ENCODE peak calls at places on chromosomes 12 and 14, in five cellular contexts. T is SK-N-SH, V is HCT116, E is GM23248, L is neural progenitor cell. R is an unnamed sample.

GRCh38 chr12:114747156-114747555 is 63.2 kb upstream of the TBX3 start:
- DNase-seq in T (no peak), V (no peak), E (no peak), L (no peak), R (no peak)

GRCh38 chr12:41228066-41228820 is 40.1 kb downstream of the PDZRN4 start:
- DNase-seq in T (no peak), V (no peak), E (no peak), L (no peak), R (no peak)

GRCh38 chr12:130161261-130162231 is 718 bp upstream of the FZD10 start:
- DNase-seq in T (peak; percentile 58), V (no peak), E (peak; percentile 12), L (peak; percentile 88), R (no peak)

GRCh38 chr12:69042970-69043369 is 110.0 kb upstream of the CPM start:
- DNase-seq in T (no peak), V (no peak), E (no peak), L (no peak), R (no peak)

GRCh38 chr14:68704736-68705720 is 87.8 kb downstream of the ZFP36L1 start:
- DNase-seq in T (no peak), V (no peak), E (peak; percentile 92), L (no peak), R (peak; percentile 67)

GRCh38 chr12:110733089-110733715 is 9.5 kb downstream of the PPP1CC start:
- DNase-seq in T (no peak), V (no peak), E (peak; percentile 62), L (no peak), R (no peak)

GRCh38 chr12:111285191-111285590 is 83.7 kb downstream of the PHETA1 start:
- DNase-seq in T (no peak), V (no peak), E (no peak), L (peak; percentile 76), R (no peak)

GRCh38 chr12:119668315-119668651 is 350 bp downstream of the PRKAB1 start:
- DNase-seq in T (no peak), V (no peak), E (peak; percentile 43), L (no peak), R (peak; percentile 20)

GRCh38 chr12:5309654-5310053 is 122.3 kb upstream of the NTF3 start:
- DNase-seq in T (peak; percentile 17), V (no peak), E (peak; percentile 13), L (no peak), R (no peak)

GRCh38 chr12:12812163-12812562 is 983 bp upstream of the DDX47 start:
- DNase-seq in T (no peak), V (no peak), E (no peak), L (no peak), R (no peak)

GRCh38 chr14:104143521-104144452 is 5.4 kb downstream of the KIF26A start:
- DNase-seq in T (peak; percentile 36), V (no peak), E (no peak), L (no peak), R (no peak)
- TF ChIP-seq EZH2phosphoT487 in T (no peak), V (no peak), E (no peak), L (no peak), R (no peak)

GRCh38 chr12:2693204-2693860 is 101.4 kb upstream of the FKBP4 start:
- DNase-seq in T (no peak), V (peak; percentile 8), E (no peak), L (peak; percentile 42), R (no peak)
- H2AFZ ChIP-seq in T (no peak overlapping the region), V (peak overlapping the region; percentile 81), E (no peak overlapping the region), L (peak overlapping the region; percentile 5), R (no peak overlapping the region)

GRCh38 chr12:67772276-67773169 is 124.0 kb downstream of the DYRK2 start:
- DNase-seq in T (peak; percentile 65), V (no peak), E (peak; percentile 15), L (peak; percentile 76), R (no peak)
- TF ChIP-seq EZH2phosphoT487 in T (no peak), V (no peak), E (no peak), L (no peak), R (no peak)

GRCh38 chr12:33529810-33530209 is 90.2 kb upstream of the SYT10 start:
- DNase-seq in T (no peak), V (no peak), E (no peak), L (no peak), R (no peak)
- H2AFZ ChIP-seq in T (no peak overlapping the region), V (no peak overlapping the region), E (no peak overlapping the region), L (no peak overlapping the region), R (no peak overlapping the region)

GRCh38 chr12:56487448-56488040 is 417 bp downstream of the GLS2 start:
- DNase-seq in T (no peak), V (no peak), E (peak; percentile 48), L (peak; percentile 66), R (peak; percentile 41)
- TF ChIP-seq EZH2phosphoT487 in T (no peak), V (no peak), E (no peak), L (no peak), R (no peak)

GRCh38 chr12:19577131-19577530 is 137.8 kb downstream of the AEBP2 start:
- DNase-seq in T (no peak), V (no peak), E (no peak), L (no peak), R (no peak)

GRCh38 chr12:19574606-19575005 is 135.3 kb downstream of the AEBP2 start:
- DNase-seq in T (peak; percentile 26), V (no peak), E (no peak), L (no peak), R (no peak)

GRCh38 chr12:19576421-19576925 is 137.2 kb downstream of the AEBP2 start:
- DNase-seq in T (no peak), V (no peak), E (no peak), L (no peak), R (no peak)

GRCh38 chr12:19573866-19574265 is 134.6 kb downstream of the AEBP2 start:
- DNase-seq in T (no peak), V (no peak), E (no peak), L (no peak), R (no peak)

DNA sequence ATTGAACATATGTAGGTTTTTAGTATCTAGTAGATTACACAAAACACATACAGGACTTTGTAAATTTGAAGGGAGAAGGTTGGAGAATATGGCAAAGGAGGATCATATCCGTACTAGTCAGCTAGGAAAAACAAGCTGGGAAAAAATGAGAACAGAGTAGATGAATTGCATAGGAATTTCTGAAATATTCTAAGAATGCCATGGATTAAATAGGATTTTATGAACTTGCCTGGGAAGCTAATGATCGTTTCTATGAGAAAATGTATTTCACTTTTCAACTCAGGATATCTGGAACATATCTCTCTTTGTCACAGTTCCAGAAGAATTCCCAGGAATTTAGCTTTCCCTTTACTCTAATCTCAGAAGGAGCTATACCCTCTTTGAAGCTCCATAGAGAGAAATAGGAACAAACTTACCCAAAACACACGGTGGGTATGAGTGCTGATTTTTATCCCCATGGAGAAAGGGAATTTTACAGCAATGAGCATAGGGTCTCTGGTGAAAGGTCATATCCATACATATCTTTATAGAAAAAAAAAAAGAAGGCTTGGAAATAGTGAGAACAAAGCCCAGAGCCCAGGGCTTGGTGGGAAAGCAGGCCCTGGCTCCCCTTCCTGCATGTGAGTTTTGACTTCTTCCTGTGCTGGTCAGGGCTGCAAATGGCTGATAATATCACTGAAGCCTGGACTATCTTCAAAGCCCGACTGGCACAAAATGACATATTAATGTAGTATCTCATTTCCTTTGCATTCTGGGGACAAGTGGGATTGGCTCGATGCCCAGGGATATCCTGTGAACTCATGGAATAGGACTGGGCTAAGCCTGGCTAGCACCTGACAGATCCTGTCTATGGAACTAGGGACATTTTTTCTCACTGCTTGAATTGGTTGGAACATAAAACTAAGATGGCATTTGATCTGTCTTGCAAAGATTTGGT is 136.3 kb downstream of the AEBP2 start:
- DNase-seq in T (peak; percentile 89), V (peak; percentile 18), E (peak; percentile 69), L (no peak), R (peak; percentile 55)
- H2AFZ ChIP-seq in T (peak overlapping the region; percentile 38), V (no peak overlapping the region), E (peak overlapping the region; percentile 7), L (no peak overlapping the region), R (no peak overlapping the region)

DNA sequence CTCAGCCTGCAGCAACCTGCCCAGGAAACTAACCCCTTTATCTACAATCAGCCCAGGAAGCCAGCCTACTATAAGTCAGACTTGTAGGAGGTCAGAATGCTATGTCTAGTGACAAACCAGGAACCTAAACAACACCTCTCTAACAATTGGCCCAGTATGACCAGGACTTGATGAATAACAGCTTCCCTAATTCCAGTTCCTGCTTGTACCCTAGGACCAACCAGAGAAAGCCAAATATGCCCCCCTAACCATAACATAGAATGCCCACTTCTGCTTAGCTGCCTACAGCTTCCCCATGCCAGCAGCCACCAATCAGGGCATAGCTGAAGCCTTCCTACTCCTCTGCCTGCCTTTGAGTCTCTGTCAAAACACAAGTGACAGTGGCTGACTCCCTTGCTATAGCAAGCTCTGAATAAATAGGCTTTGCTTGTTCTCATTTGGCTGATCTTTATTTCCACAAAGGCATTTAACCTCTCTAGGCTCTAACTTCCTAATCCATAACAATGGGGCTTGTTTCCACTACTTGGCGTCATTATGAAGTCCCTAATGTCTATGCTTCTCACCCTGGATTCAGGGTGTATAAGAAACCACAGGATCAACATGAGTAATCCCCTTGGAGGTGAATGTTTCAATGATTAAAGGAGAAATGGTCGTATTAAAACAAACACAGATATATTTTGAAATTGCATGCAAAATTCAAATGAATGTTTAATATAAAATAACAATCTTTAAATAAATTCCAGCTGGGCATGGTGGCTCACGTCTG is 220.2 kb downstream of the ANO6 start:
- DNase-seq in T (no peak), V (no peak), E (peak; percentile 5), L (peak; percentile 49), R (no peak)
- TF ChIP-seq EZH2phosphoT487 in T (no peak), V (no peak), E (no peak), L (no peak), R (no peak)

GRCh38 chr12:49297695-49298060 is 2.7 kb downstream of the PRPH start:
- DNase-seq in T (no peak), V (no peak), E (no peak), L (no peak), R (no peak)
- H2AFZ ChIP-seq in T (no peak overlapping the region), V (peak overlapping the region; percentile 48), E (no peak overlapping the region), L (no peak overlapping the region), R (peak overlapping the region; percentile 84)

R was measured in PC-3.